ENCODE peak calls at places on chromosomes 11 and 22, in five cellular contexts. O is neuronal stem cell; Q is HuH-7.5; W is stimulated activated CD8-positive, alpha-beta memory T cell treated with anti-CD3 and anti-CD28 coated beads, Interleukin-4, amount 100 ng/mL, for 1 hour; Z is foreskin keratinocyte. J is an unnamed sample.

GRCh38 chr22:35313311-35314121 is 13.8 kb downstream of the TOM1 start:
- DNase-seq in O (no peak), Q (peak; percentile 31), W (no peak), Z (no peak), J (no peak)

GRCh38 chr11:35619030-35619753 is 932 bp downstream of the FJX1 start:
- DNase-seq in O (peak; percentile 56), Q (peak; percentile 49), W (no peak), Z (no peak), J (no peak)

GRCh38 chr11:130437848-130438247 is 9.4 kb upstream of the ADAMTS8 start:
- DNase-seq in O (no peak), Q (no peak), W (no peak), Z (peak; percentile 76), J (peak; percentile 49)

GRCh38 chr22:27507935-27508504 is 293.5 kb downstream of the MN1 start:
- DNase-seq in O (no peak), Q (no peak), W (no peak), Z (peak; percentile 24), J (peak; percentile 27)

GRCh38 chr11:126426126-126426525 is 70.6 kb downstream of the ST3GAL4 start:
- DNase-seq in O (no peak), Q (no peak), W (no peak), Z (no peak), J (no peak)

GRCh38 chr22:21686193-21686608 is 20.4 kb downstream of the PPIL2 start:
- DNase-seq in O (no peak), Q (no peak), W (no peak), Z (no peak), J (no peak)

GRCh38 chr22:42022162-42022847 is 23.7 kb downstream of the WBP2NL start:
- DNase-seq in O (no peak), Q (no peak), W (no peak), Z (no peak), J (peak; percentile 59)

GRCh38 chr11:62676698-62677097 is 2.2 kb downstream of the UBXN1 start:
- DNase-seq in O (no peak), Q (no peak), W (no peak), Z (no peak), J (no peak)

GRCh38 chr11:124917115-124917637 is 1.9 kb upstream of the HEPN1 start:
- DNase-seq in O (no peak), Q (no peak), W (no peak), Z (no peak), J (no peak)

GRCh38 chr11:74689666-74690065 is 41.6 kb downstream of the CHRDL2 start:
- DNase-seq in O (no peak), Q (no peak), W (no peak), Z (no peak), J (no peak)

GRCh38 chr11:104279587-104279986 is 115.6 kb upstream of the PDGFD start:
- DNase-seq in O (no peak), Q (no peak), W (no peak), Z (no peak), J (no peak)

GRCh38 chr11:110979696-110980095 is 265.8 kb upstream of the POU2AF2 start:
- DNase-seq in O (no peak), Q (no peak), W (no peak), Z (no peak), J (no peak)

GRCh38 chr11:37504925-37505324 is 906.9 kb upstream of the RAG2 start:
- DNase-seq in O (no peak), Q (no peak), W (no peak), Z (peak; percentile 94), J (peak; percentile 62)

GRCh38 chr11:96055706-96056387 is 131.9 kb upstream of the MTMR2 start:
- DNase-seq in O (peak; percentile 6), Q (no peak), W (no peak), Z (no peak), J (no peak)

GRCh38 chr11:86688398-86689179 is 16.2 kb upstream of the ME3 start:
- DNase-seq in O (no peak), Q (no peak), W (no peak), Z (no peak), J (peak; percentile 31)

GRCh38 chr11:27710536-27710935 is 10.3 kb upstream of the BDNF start:
- DNase-seq in O (no peak), Q (no peak), W (no peak), Z (no peak), J (no peak)

GRCh38 chr11:105466582-105467228 is 143.2 kb upstream of the GRIA4 start:
- DNase-seq in O (no peak), Q (no peak), W (no peak), Z (peak; percentile 39), J (peak; percentile 18)

GRCh38 chr11:45100338-45100737 is 46.1 kb upstream of the PRDM11 start:
- DNase-seq in O (no peak), Q (no peak), W (no peak), Z (no peak), J (no peak)

GRCh38 chr11:30786392-30787120 is 200.4 kb upstream of the MPPED2 start:
- DNase-seq in O (no peak), Q (no peak), W (no peak), Z (no peak), J (no peak)

GRCh38 chr11:6646631-6647281 is 8.9 kb downstream of the DCHS1 start:
- DNase-seq in O (no peak), Q (no peak), W (no peak), Z (no peak), J (no peak)

GRCh38 chr11:127106938-127107337 is 106.4 kb upstream of the KIRREL3 start:
- DNase-seq in O (no peak), Q (no peak), W (no peak), Z (no peak), J (no peak)

GRCh38 chr22:23762866-23763578 is at the start of gene C22orf15:
- DNase-seq in O (no peak), Q (no peak), W (no peak), Z (no peak), J (no peak)

GRCh38 chr11:129815596-129816461 is at the start of gene TMEM45B:
- DNase-seq in O (no peak), Q (no peak), W (no peak), Z (no peak), J (no peak)

GRCh38 chr22:36362077-36362476 is 25.7 kb downstream of the MYH9 start:
- DNase-seq in O (no peak), Q (no peak), W (no peak), Z (no peak), J (no peak)

GRCh38 chr22:47432683-47433082 is 670.2 kb downstream of the TBC1D22A start:
- DNase-seq in O (no peak), Q (no peak), W (no peak), Z (no peak), J (no peak)

GRCh38 chr11:30960387-30960992 is 374.3 kb upstream of the MPPED2 start:
- DNase-seq in O (peak; percentile 36), Q (peak; percentile 20), W (no peak), Z (no peak), J (peak; percentile 3)

GRCh38 chr22:26573026-26573662 is 16.8 kb downstream of the TPST2 start:
- DNase-seq in O (no peak), Q (no peak), W (no peak), Z (no peak), J (no peak)

GRCh38 chr11:12167098-12167999 is 57.0 kb downstream of the MICAL2 start:
- DNase-seq in O (no peak), Q (no peak), W (no peak), Z (peak; percentile 97), J (peak; percentile 92)

GRCh38 chr22:40070701-40071100 is 75.9 kb downstream of the FAM83F start:
- DNase-seq in O (no peak), Q (no peak), W (no peak), Z (no peak), J (no peak)

GRCh38 chr11:76348348-76348747 is 32.6 kb downstream of the THAP12 start:
- DNase-seq in O (no peak), Q (no peak), W (no peak), Z (no peak), J (no peak)

GRCh38 chr11:60858731-60859464 is 3.1 kb upstream of the PTGDR2 start:
- DNase-seq in O (no peak), Q (no peak), W (no peak), Z (no peak), J (no peak)

GRCh38 chr11:4086584-4087353 is 7.8 kb upstream of the RRM1 start:
- DNase-seq in O (no peak), Q (no peak), W (no peak), Z (no peak), J (no peak)

GRCh38 chr11:93476796-93477195 is 66.4 kb downstream of the SMCO4 start:
- DNase-seq in O (no peak), Q (no peak), W (no peak), Z (peak; percentile 70), J (peak; percentile 70)

GRCh38 chr11:80197155-80197554 is 756.3 kb upstream of the TENM4 start:
- DNase-seq in O (no peak), Q (no peak), W (no peak), Z (peak; percentile 34), J (peak; percentile 83)